ENCODE peak calls at places on chromosomes 3 and 15, in six cellular contexts. P is lung microvascular endothelial cell; B is NCI-H345; M is activated naive CD4-positive, alpha-beta T cell treated with anti-CD3 and anti-CD28 coated beads for 36 hours; L is NCI-H1092; R is RWPE1. J is an unnamed sample.

GRCh38 chr3:184737641-184738518 is 26.0 kb upstream of the MAGEF1 start:
- DNase-seq in P (peak), B (no peak), M (no peak), L (no peak), R (peak), J (no peak)

GRCh38 chr15:61256231-61256630 is 27.1 kb upstream of the RORA start:
- DNase-seq in P (no peak), B (no peak), M (no peak), L (no peak), R (no peak), J (no peak)

GRCh38 chr3:16917980-16918682 is 33.4 kb downstream of the PLCL2 start:
- DNase-seq in P (no peak), B (no peak), M (no peak), L (no peak), R (no peak), J (peak)

GRCh38 chr3:55485208-55485791 is 1.8 kb downstream of the WNT5A start:
- DNase-seq in P (peak), B (peak), M (peak), L (peak), R (no peak), J (peak)

GRCh38 chr3:42129014-42129953 is 38.1 kb downstream of the TRAK1 start:
- DNase-seq in P (no peak), B (no peak), M (no peak), L (no peak), R (peak), J (no peak)

GRCh38 chr3:102536479-102536878 is 101.7 kb downstream of the ZPLD1 start:
- DNase-seq in P (peak), B (peak), M (no peak), L (no peak), R (peak), J (peak)

GRCh38 chr3:37969601-37970100 is 20.9 kb upstream of the VILL start:
- DNase-seq in P (no peak), B (no peak), M (no peak), L (no peak), R (no peak), J (no peak)

GRCh38 chr3:23648326-23648964 is 157.3 kb upstream of the UBE2E1 start:
- DNase-seq in P (peak), B (no peak), M (no peak), L (no peak), R (no peak), J (peak)

GRCh38 chr15:91281991-91282390 is 181.9 kb downstream of the SV2B start:
- DNase-seq in P (no peak), B (no peak), M (no peak), L (no peak), R (no peak), J (no peak)

GRCh38 chr15:62983956-62984355 is 58.6 kb upstream of the TPM1 start:
- DNase-seq in P (no peak), B (no peak), M (no peak), L (no peak), R (no peak), J (no peak)

GRCh38 chr3:10779293-10779805 is 36.7 kb upstream of the SLC6A11 start:
- DNase-seq in P (no peak), B (no peak), M (no peak), L (no peak), R (no peak), J (no peak)

GRCh38 chr3:14391033-14391432 is 11.4 kb upstream of the SLC6A6 start:
- DNase-seq in P (no peak), B (peak), M (no peak), L (peak), R (no peak), J (peak)

GRCh38 chr3:12810963-12811362 is 14.5 kb downstream of the CAND2 start:
- DNase-seq in P (no peak), B (no peak), M (no peak), L (no peak), R (no peak), J (peak)

GRCh38 chr15:98876461-98877369 is 130.9 kb downstream of the PGPEP1L start:
- DNase-seq in P (no peak), B (no peak), M (no peak), L (no peak), R (no peak), J (no peak)

J was measured in NCI-H69.